ENCODE peak calls at places on chromosomes 16 and 17, in seven cellular contexts. O is anterior cingulate cortex; J is caudate nucleus; U is activated CD8-positive, alpha-beta memory T cell treated with anti-CD3 and anti-CD28 coated beads for 4 hours; P is HEK293T; I is AG08396; F is NCI-H1417 treated with DMSO at 0.1 percent for 48 hours. X is an unnamed sample.

GRCh38 chr16:84040823-84041391 is 1.7 kb downstream of the SLC38A8 start:
- DNase-seq in O (no peak), J (no peak), U (no peak), P (no peak), I (peak; percentile 51), F (no peak), X (no peak)

GRCh38 chr17:13544292-13544691 is 57.4 kb downstream of the HS3ST3A1 start:
- DNase-seq in O (no peak), J (no peak), U (no peak), P (no peak), I (peak; percentile 76), F (no peak), X (no peak)

GRCh38 chr17:29005936-29006438 is at the start of gene SEZ6:
- DNase-seq in O (peak; percentile 68), J (peak; percentile 76), U (peak; percentile 9), P (peak; percentile 87), I (peak; percentile 89), F (peak; percentile 41), X (peak; percentile 34)

GRCh38 chr17:43027091-43028032 is 2.3 kb downstream of the RND2 start:
- DNase-seq in O (no peak), J (no peak), U (no peak), P (no peak), I (no peak), F (no peak), X (no peak)

GRCh38 chr17:77914440-77915254 is 43.9 kb upstream of the TNRC6C start:
- DNase-seq in O (no peak), J (no peak), U (no peak), P (no peak), I (no peak), F (no peak), X (no peak)

GRCh38 chr17:74453665-74454196 is 12.7 kb upstream of the CD300A start:
- DNase-seq in O (no peak), J (no peak), U (no peak), P (peak; percentile 95), I (peak; percentile 96), F (no peak), X (peak; percentile 69)

GRCh38 chr17:12097326-12097725 is 76.6 kb downstream of the MAP2K4 start:
- DNase-seq in O (no peak), J (no peak), U (no peak), P (no peak), I (no peak), F (no peak), X (no peak)

GRCh38 chr17:76268015-76268749 is 3.0 kb downstream of the UBALD2 start:
- DNase-seq in O (peak; percentile 55), J (peak; percentile 74), U (peak; percentile 68), P (no peak), I (peak; percentile 58), F (no peak), X (no peak)

GRCh38 chr17:66578781-66579489 is 256.0 kb upstream of the CACNG5 start:
- DNase-seq in O (no peak), J (no peak), U (no peak), P (no peak), I (no peak), F (peak; percentile 11), X (no peak)

GRCh38 chr17:40607641-40608040 is 40.0 kb downstream of the SMARCE1 start:
- DNase-seq in O (no peak), J (no peak), U (no peak), P (no peak), I (no peak), F (no peak), X (no peak)

GRCh38 chr17:57356153-57356721 is 99.9 kb downstream of the MSI2 start:
- DNase-seq in O (no peak), J (no peak), U (no peak), P (no peak), I (no peak), F (no peak), X (no peak)

GRCh38 chr16:30875881-30876791 is 17.7 kb downstream of the BCL7C start:
- DNase-seq in O (no peak), J (no peak), U (no peak), P (no peak), I (peak; percentile 45), F (no peak), X (no peak)

GRCh38 chr17:28367641-28368305 is 2.3 kb downstream of the VTN start:
- DNase-seq in O (no peak), J (no peak), U (no peak), P (no peak), I (no peak), F (no peak), X (no peak)

GRCh38 chr17:49224997-49225337 is 5.6 kb downstream of the PHOSPHO1 start:
- DNase-seq in O (no peak), J (no peak), U (no peak), P (no peak), I (no peak), F (no peak), X (no peak)

GRCh38 chr17:63647065-63647725 is 25.0 kb downstream of the MAP3K3 start:
- DNase-seq in O (no peak), J (no peak), U (no peak), P (no peak), I (peak; percentile 79), F (no peak), X (no peak)

GRCh38 chr16:84881702-84882521 is 62.1 kb downstream of the CRISPLD2 start:
- DNase-seq in O (no peak), J (no peak), U (no peak), P (no peak), I (peak; percentile 88), F (no peak), X (no peak)

GRCh38 chr17:7673239-7673638 is 14.1 kb downstream of the TP53 start:
- DNase-seq in O (no peak), J (no peak), U (no peak), P (peak; percentile 26), I (no peak), F (no peak), X (no peak)

GRCh38 chr16:8885674-8886592 is 3.8 kb downstream of the LITAFD start:
- DNase-seq in O (no peak), J (no peak), U (no peak), P (no peak), I (peak; percentile 43), F (no peak), X (no peak)

GRCh38 chr16:88315543-88316105 is 67.1 kb upstream of the ZNF469 start:
- DNase-seq in O (no peak), J (no peak), U (no peak), P (no peak), I (peak; percentile 58), F (no peak), X (no peak)

GRCh38 chr17:80819422-80820164 is 172.0 kb upstream of the CHMP6 start:
- DNase-seq in O (no peak), J (no peak), U (no peak), P (no peak), I (no peak), F (no peak), X (no peak)

GRCh38 chr16:20867585-20867984 is 32.6 kb downstream of the DCUN1D3 start:
- DNase-seq in O (no peak), J (no peak), U (no peak), P (no peak), I (peak; percentile 26), F (no peak), X (no peak)